ENCODE peak calls at places on chromosomes 5 and 9, in four cellular contexts. Y is neural progenitor cell, N is MM.1S, Z is GM23338. G is an unnamed sample.

GRCh38 chr5:42595597-42595996 is 161.0 kb upstream of the CCDC152 start:
- DNase-seq in Y (no peak), N (no peak), Z (peak), G (no peak)

GRCh38 chr5:13478831-13479465 is 465.5 kb downstream of the DNAH5 start:
- DNase-seq in Y (peak), N (peak), Z (peak), G (peak)

GRCh38 chr5:98796197-98796972 is 22.9 kb downstream of the RGMB start:
- DNase-seq in Y (peak), N (peak), Z (peak), G (peak)

GRCh38 chr5:150164640-150165039 is 1.9 kb upstream of the CDX1 start:
- DNase-seq in Y (no peak), N (no peak), Z (no peak), G (no peak)

GRCh38 chr5:96657068-96657467 is 5.1 kb upstream of the CAST start:
- DNase-seq in Y (no peak), N (peak), Z (no peak), G (no peak)

GRCh38 chr5:86797677-86798076 is 179.9 kb downstream of the COX7C start:
- DNase-seq in Y (peak), N (no peak), Z (peak), G (no peak)

GRCh38 chr5:174245506-174245905 is 200.0 kb downstream of the NSG2 start:
- DNase-seq in Y (no peak), N (no peak), Z (no peak), G (no peak)

GRCh38 chr5:106874974-106875373 is 795.8 kb downstream of the EFNA5 start:
- DNase-seq in Y (no peak), N (peak), Z (no peak), G (no peak)

GRCh38 chr9:110969971-110970381 is 68.3 kb downstream of the LPAR1 start:
- DNase-seq in Y (no peak), N (no peak), Z (no peak), G (no peak)

GRCh38 chr5:37966291-37966690 is 126.5 kb upstream of the GDNF start:
- DNase-seq in Y (no peak), N (no peak), Z (no peak), G (no peak)

GRCh38 chr9:8437878-8438277 is 638.3 kb upstream of the DMAC1 start:
- DNase-seq in Y (no peak), N (no peak), Z (no peak), G (no peak)

GRCh38 chr5:150523472-150524350 is 15.8 kb downstream of the NDST1 start:
- DNase-seq in Y (peak), N (peak), Z (peak), G (peak)

GRCh38 chr9:90309809-90310522 is 332.7 kb downstream of the DIRAS2 start:
- DNase-seq in Y (no peak), N (no peak), Z (no peak), G (no peak)

GRCh38 chr5:134146651-134147544 is 29.9 kb downstream of the SKP1 start:
- DNase-seq in Y (no peak), N (no peak), Z (no peak), G (no peak)

GRCh38 chr5:134151723-134152122 is 25.0 kb downstream of the SKP1 start:
- DNase-seq in Y (no peak), N (no peak), Z (no peak), G (no peak)

GRCh38 chr5:134148986-134149539 is 27.7 kb downstream of the SKP1 start:
- DNase-seq in Y (no peak), N (no peak), Z (no peak), G (no peak)

GRCh38 chr5:134148316-134148715 is 28.4 kb downstream of the SKP1 start:
- DNase-seq in Y (no peak), N (no peak), Z (no peak), G (no peak)

DNA sequence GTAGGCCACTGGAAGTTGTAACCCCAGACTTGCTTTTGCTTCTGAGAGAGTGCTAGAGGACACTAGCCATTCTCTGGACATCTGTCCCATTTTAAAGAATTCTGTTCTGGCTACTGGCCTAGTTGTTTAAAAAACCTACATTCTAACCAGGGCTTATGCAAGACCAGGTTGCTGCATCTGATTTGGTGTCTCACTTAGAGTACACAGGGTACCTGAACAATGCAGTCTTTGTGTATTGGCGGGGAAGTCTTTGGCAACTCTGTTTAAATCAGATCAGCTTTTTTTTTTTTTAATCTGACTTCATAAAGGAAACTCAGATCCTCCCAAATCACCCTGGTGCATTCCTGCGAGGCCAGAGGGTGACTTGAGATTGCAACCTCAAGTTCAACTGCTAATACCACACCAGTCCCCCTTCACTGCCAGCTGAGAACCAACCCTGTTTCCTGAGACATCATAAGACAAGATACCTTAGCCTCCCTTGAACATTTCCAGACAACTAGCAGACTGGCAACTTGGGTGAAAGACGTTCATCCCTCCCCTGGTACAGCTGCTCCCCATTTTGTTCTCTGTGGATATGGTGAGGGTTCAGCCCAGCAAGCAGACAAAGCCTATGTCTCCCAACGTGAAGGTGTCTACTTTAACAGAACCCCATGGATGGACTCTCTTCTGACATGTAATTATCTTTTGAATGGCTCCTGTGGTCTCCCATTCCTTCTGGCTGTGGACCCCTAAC is 27.0 kb downstream of the SKP1 start:
- DNase-seq in Y (no peak), N (no peak), Z (no peak), G (no peak)
- TF ChIP-seq EZH2phosphoT487 in Y (no peak), N (no peak), Z (no peak), G (no peak)

DNA sequence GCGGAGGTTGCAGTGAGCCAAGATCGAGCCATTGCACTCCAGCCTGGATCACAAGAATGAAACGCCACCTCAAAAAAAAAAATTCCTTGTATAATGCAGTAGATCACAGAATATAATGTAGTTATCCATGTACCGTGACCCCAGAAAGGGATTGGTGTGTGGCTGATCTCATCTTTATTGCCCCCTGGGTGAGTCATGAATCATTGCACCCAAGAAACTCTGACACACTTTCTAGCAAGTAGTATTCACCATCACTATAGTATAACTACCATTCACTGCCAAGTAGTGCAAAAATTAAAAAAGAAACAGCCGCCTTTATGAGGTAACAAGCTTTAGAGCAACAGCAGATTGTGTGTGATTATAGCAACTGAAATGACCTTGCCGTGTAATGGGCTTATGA is 23.7 kb upstream of the ANKH start:
- DNase-seq in Y (no peak), N (no peak), Z (no peak), G (no peak)
- TF ChIP-seq CTCF in Y (no peak), N (no peak), Z (peak), G (peak)

DNA sequence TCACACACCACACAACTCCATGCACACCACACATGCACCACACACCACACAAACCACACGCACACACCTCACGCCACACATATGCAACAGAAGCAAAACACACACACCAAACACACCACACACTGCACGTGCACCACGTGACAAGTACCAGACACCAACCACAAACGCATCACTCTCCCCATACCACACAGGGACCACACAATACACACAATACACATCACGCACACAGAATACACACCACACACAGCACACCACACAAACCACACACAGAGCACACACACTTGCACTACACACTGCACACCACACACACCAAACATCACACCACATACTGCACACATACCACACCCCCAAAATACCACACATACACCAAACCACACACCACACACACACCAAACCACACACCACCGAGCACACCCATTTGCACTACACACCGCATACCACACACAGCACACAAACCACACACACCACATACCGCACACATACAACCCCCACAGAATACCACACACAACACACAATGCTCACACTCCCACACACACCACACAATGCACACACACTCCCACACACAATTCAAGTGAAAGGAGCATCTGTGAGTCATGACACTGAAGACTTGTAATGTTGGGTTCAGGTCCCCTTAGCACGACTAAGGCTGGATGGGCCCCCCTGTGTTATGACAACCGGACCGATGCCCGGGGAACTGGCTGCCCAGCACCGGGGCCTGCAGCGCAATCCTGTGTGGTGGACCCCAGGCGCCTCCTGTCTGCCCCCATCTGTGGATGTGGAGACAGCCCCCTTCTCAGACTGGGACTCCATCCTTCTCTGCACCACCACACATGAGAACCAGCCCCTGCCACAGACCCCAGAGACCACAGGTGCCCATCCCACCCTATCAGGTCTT is 6.0 kb upstream of the ZDHHC11 start:
- DNase-seq in Y (no peak), N (no peak), Z (no peak), G (no peak)
- TF ChIP-seq EZH2phosphoT487 in Y (no peak), N (no peak), Z (no peak), G (no peak)

GRCh38 chr5:146965781-146966659 is 87.5 kb upstream of the PPP2R2B start:
- DNase-seq in Y (peak), N (peak), Z (peak), G (peak)
- TF ChIP-seq CTCF in Y (peak), N (peak), Z (peak), G (peak)

GRCh38 chr5:84327591-84327990 is 57.1 kb downstream of the EDIL3 start:
- DNase-seq in Y (no peak), N (no peak), Z (no peak), G (no peak)
- TF ChIP-seq EZH2phosphoT487 in Y (no peak), N (no peak), Z (no peak), G (no peak)

DNA sequence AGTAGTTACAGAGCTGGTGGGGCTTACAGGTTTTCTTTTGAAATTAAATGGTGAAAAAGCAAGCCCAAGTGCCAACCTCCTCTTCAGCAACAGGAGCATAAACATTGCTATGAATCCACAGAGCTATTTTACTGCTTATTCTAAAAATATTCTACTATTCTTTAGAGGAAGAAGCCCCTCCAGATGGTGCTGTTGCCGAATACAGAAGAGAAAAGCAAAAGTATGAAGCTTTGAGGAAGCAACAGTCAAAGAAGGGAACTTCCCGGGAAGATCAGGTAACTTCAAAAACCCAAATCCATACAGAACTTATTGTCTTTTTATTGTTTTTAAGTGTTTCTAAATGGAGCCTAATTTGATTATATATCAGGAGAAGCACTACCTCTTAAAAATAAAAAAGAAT is 202.8 kb downstream of the CWC27 start:
- DNase-seq in Y (no peak), N (no peak), Z (no peak), G (peak)
- TF ChIP-seq CTCF in Y (no peak), N (no peak), Z (no peak), G (peak)

DNA sequence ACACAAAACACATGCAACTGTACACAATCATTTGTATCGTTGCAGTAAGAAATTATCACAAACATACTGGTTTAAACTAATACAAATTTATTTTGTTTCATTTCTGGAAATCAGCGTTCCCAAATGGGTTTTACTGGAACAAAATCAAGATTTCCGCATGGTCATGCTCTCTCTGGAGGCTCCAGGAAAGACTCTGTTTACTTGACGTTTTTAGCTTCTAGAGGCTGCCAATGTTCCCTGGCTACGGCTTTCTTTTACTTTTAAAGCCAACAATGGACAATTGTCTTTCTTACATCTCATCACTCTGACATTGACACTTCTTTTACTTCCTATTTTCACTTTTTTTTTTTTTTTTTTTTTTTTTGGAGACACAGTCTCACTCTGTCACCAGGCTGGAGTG is 793.1 kb downstream of the CDH9 start:
- DNase-seq in Y (no peak), N (no peak), Z (no peak), G (no peak)
- TF ChIP-seq EZH2phosphoT487 in Y (no peak), N (no peak), Z (no peak), G (no peak)